ENCODE peak calls at places on chromosomes 3 and 15, in ten cellular contexts. L is cardiac muscle cell, R is choroid plexus epithelial cell, Y is Panc1, T is mammary epithelial cell, G is WERI-Rb-1, J is fibroblast of mammary gland, B is sigmoid colon, K is GM13976, X is WTC11. S is an unnamed sample.
A peak's percentile ranks its signal among the peaks of the same experiment; 100 is the strongest.

GRCh38 chr3:126435456-126436315 is 40.0 kb downstream of the ZXDC start:
- DNase-seq in L (no peak), R (no peak), Y (no peak), T (no peak), G (no peak), J (no peak), B (peak; percentile 58), K (no peak), X (no peak), S (no peak)

GRCh38 chr3:90091557-90091956 is 984.1 kb downstream of the EPHA3 start:
- DNase-seq in L (peak; percentile 82), R (peak; percentile 84), Y (no peak), T (peak; percentile 14), G (peak; percentile 45), J (peak; percentile 58), B (peak; percentile 72), K (no peak), X (peak; percentile 25), S (no peak)

GRCh38 chr3:188923671-188924070 is 248.1 kb upstream of the TPRG1 start:
- DNase-seq in L (no peak), R (no peak), Y (no peak), T (no peak), G (no peak), J (no peak), B (no peak), K (no peak), X (no peak), S (no peak)

GRCh38 chr3:196712514-196713413 is 587 bp downstream of the PIGX start:
- DNase-seq in L (peak; percentile 76), R (peak; percentile 73), Y (no peak), T (peak; percentile 56), G (no peak), J (peak; percentile 56), B (peak; percentile 78), K (no peak), X (peak; percentile 55), S (no peak)

GRCh38 chr3:127588675-127589577 is 1.6 kb downstream of the TPRA1 start:
- DNase-seq in L (peak; percentile 74), R (peak; percentile 75), Y (no peak), T (peak; percentile 82), G (no peak), J (peak; percentile 67), B (no peak), K (no peak), X (no peak), S (peak; percentile 40)

GRCh38 chr15:70768247-70768883 is 5.0 kb upstream of the UACA start:
- DNase-seq in L (peak; percentile 37), R (no peak), Y (no peak), T (no peak), G (no peak), J (no peak), B (no peak), K (peak; percentile 40), X (no peak), S (no peak)

GRCh38 chr15:50046868-50047267 is 72.2 kb downstream of the ATP8B4 start:
- DNase-seq in L (no peak), R (peak; percentile 51), Y (no peak), T (peak; percentile 68), G (no peak), J (no peak), B (no peak), K (no peak), X (no peak), S (no peak)

GRCh38 chr15:44726568-44727461 is 9.5 kb upstream of the TRIM69 start:
- DNase-seq in L (peak; percentile 95), R (peak; percentile 98), Y (peak; percentile 93), T (peak; percentile 83), G (no peak), J (peak; percentile 96), B (peak; percentile 73), K (peak; percentile 61), X (no peak), S (peak; percentile 58)

GRCh38 chr15:33960160-33960559 is 8.1 kb upstream of the CHRM5 start:
- DNase-seq in L (peak; percentile 28), R (no peak), Y (no peak), T (no peak), G (no peak), J (no peak), B (no peak), K (no peak), X (no peak), S (no peak)

DNA sequence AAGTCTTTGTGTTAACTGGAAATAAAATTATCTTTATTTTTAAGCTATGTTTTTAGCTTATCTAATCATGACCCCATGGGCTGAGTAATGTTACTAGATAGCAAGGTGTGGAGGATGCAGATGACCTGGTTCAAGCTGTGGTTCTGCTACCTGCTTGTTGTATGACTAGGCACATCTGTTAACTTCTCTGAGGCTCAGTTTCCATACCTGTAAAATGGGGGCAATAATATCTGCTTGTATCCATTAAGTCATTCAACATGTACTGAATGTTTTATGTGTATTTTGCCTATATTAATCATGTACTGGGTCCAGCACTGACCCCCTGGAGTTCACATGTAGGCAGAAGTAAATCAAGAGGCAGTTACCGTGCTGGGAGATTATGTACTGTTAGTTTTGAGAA is 51.5 kb downstream of the CEMIP start:
- DNase-seq in L (no peak), R (no peak), Y (no peak), T (no peak), G (no peak), J (no peak), B (no peak), K (no peak), X (no peak), S (no peak)
- TF ChIP-seq CTCF in L (no peak), R (no peak), Y (no peak), T (no peak), G (no peak), J (no peak), B (no peak), K (no peak), X (no peak), S (no peak)

GRCh38 chr3:54427951-54428871 is 305.9 kb downstream of the CACNA2D3 start:
- DNase-seq in L (peak; percentile 84), R (peak; percentile 90), Y (peak; percentile 35), T (peak; percentile 26), G (peak; percentile 66), J (peak; percentile 71), B (peak; percentile 72), K (peak; percentile 40), X (peak; percentile 71), S (peak; percentile 45)

GRCh38 chr3:54432975-54433374 is 310.6 kb downstream of the CACNA2D3 start:
- DNase-seq in L (no peak), R (no peak), Y (no peak), T (no peak), G (no peak), J (no peak), B (no peak), K (no peak), X (no peak), S (no peak)

GRCh38 chr3:54434761-54435160 is 312.4 kb downstream of the CACNA2D3 start:
- DNase-seq in L (no peak), R (no peak), Y (no peak), T (no peak), G (peak; percentile 82), J (no peak), B (no peak), K (no peak), X (no peak), S (no peak)

DNA sequence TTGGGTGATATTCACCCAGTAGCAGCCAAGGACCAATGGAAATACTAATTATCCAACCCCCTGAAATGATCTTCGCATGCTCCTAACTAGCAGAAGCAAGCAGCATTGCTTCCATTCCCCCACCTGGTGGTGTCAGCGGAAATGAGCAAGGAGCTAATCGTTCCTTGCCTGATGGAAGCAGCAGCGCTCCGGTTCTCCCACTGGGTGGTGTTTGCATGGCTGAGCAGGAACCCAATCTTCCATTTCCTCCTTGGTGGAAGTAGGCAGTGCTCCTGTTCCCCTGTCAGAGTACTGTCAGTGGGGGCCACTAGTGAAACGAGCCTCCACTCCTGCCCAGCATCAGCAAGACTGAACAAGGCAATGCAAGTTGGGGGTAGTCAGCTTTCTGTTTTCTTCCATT is 311.5 kb downstream of the CACNA2D3 start:
- DNase-seq in L (peak; percentile 5), R (no peak), Y (no peak), T (peak; percentile 16), G (peak; percentile 92), J (no peak), B (no peak), K (no peak), X (peak; percentile 82), S (no peak)
- TF ChIP-seq CTCF in L (peak; percentile 8), R (no peak), Y (peak; percentile 23), T (peak; percentile 28), G (peak; percentile 94), J (no peak), B (no peak), K (no peak), X (peak; percentile 33), S (no peak)

GRCh38 chr15:73130830-73131229 is 78.6 kb downstream of the NEO1 start:
- DNase-seq in L (no peak), R (no peak), Y (no peak), T (no peak), G (no peak), J (no peak), B (no peak), K (no peak), X (no peak), S (no peak)

GRCh38 chr15:73125219-73125618 is 73.0 kb downstream of the NEO1 start:
- DNase-seq in L (no peak), R (peak; percentile 20), Y (no peak), T (peak; percentile 25), G (no peak), J (peak; percentile 63), B (no peak), K (no peak), X (no peak), S (no peak)

GRCh38 chr15:73127302-73127936 is 75.2 kb downstream of the NEO1 start:
- DNase-seq in L (peak; percentile 48), R (peak; percentile 57), Y (peak; percentile 32), T (peak; percentile 14), G (peak; percentile 45), J (peak; percentile 34), B (no peak), K (peak; percentile 30), X (peak; percentile 51), S (peak; percentile 34)
- TF ChIP-seq CTCF in L (peak; percentile 93), R (peak; percentile 95), Y (peak; percentile 86), T (peak; percentile 89), G (peak; percentile 88), J (peak; percentile 98), B (peak; percentile 57), K (peak; percentile 59), X (peak; percentile 59), S (peak; percentile 87)

GRCh38 chr3:132722165-132723023 is at the start of gene NPHP3:
- DNase-seq in L (peak; percentile 99), R (peak; percentile 99), Y (peak; percentile 67), T (peak; percentile 92), G (peak; percentile 97), J (peak; percentile 92), B (peak; percentile 99), K (peak; percentile 99), X (peak; percentile 97), S (peak; percentile 98)
- TF ChIP-seq CTCF in L (no peak), R (no peak), Y (no peak), T (no peak), G (no peak), J (no peak), B (no peak), K (no peak), X (no peak), S (no peak)

DNA sequence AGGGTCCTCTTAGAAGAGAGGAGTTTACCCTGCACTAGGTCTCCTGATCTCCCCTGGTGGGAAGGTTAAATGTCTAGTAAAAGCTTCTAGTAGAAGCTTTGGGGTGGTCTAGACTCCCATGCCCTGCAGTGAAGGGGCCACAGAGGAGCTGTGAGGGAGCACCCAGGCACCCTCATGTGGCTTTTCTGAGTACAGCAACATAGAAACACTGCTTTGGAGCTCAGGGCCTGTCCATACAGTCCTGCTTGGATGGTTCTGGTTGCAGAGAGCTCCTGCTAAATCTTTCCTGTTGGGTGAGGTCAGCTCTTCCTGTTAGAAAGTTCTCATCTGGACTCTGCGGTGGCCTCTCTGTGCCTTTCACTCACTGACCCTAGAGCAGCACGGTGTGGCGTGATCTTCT is 47.8 kb downstream of the GPD1L start:
- DNase-seq in L (no peak), R (peak; percentile 44), Y (no peak), T (no peak), G (no peak), J (no peak), B (no peak), K (no peak), X (peak; percentile 37), S (no peak)
- TF ChIP-seq CTCF in L (peak; percentile 42), R (peak; percentile 66), Y (peak; percentile 64), T (no peak), G (peak; percentile 68), J (peak; percentile 26), B (no peak), K (peak; percentile 23), X (no peak), S (no peak)

S was measured in GM20000.